ENCODE peak calls at places on chromosomes 3 and 15, in seven cellular contexts. N is neuronal stem cell; H is right cardiac atrium; W is cardiac fibroblast; U is cardiac muscle cell; L is H7; C is effector memory CD4-positive, alpha-beta T cell. P is an unnamed sample.

GRCh38 chr3:65412591-65412990 is 626.1 kb downstream of the MAGI1 start:
- DNase-seq in N (no peak), H (peak), W (no peak), U (no peak), L (no peak), C (no peak), P (peak)

GRCh38 chr3:61575893-61576292 is 14.5 kb downstream of the PTPRG start:
- DNase-seq in N (no peak), H (no peak), W (no peak), U (no peak), L (no peak), C (no peak), P (no peak)

GRCh38 chr3:354433-354832 is 157.9 kb downstream of the CHL1 start:
- DNase-seq in N (peak), H (no peak), W (peak), U (peak), L (peak), C (no peak), P (peak)

GRCh38 chr3:46624976-46625490 is 12.7 kb downstream of the FAM240A start:
- DNase-seq in N (no peak), H (no peak), W (no peak), U (no peak), L (peak), C (no peak), P (no peak)

GRCh38 chr3:38548154-38548931 is 52.2 kb downstream of the EXOG start:
- DNase-seq in N (no peak), H (no peak), W (no peak), U (no peak), L (peak), C (no peak), P (no peak)

GRCh38 chr15:96353378-96353930 is 23.0 kb downstream of the NR2F2 start:
- DNase-seq in N (no peak), H (no peak), W (no peak), U (no peak), L (no peak), C (no peak), P (no peak)

GRCh38 chr3:122563717-122564025 is 429 bp downstream of the PARP9 start:
- DNase-seq in N (no peak), H (peak), W (peak), U (peak), L (peak), C (no peak), P (peak)

GRCh38 chr15:64137226-64137833 is 14.2 kb upstream of the SNX22 start:
- DNase-seq in N (no peak), H (peak), W (no peak), U (no peak), L (peak), C (no peak), P (no peak)

GRCh38 chr15:29278436-29279099 is 8.9 kb upstream of the NSMCE3 start:
- DNase-seq in N (no peak), H (no peak), W (peak), U (peak), L (no peak), C (no peak), P (no peak)

DNA sequence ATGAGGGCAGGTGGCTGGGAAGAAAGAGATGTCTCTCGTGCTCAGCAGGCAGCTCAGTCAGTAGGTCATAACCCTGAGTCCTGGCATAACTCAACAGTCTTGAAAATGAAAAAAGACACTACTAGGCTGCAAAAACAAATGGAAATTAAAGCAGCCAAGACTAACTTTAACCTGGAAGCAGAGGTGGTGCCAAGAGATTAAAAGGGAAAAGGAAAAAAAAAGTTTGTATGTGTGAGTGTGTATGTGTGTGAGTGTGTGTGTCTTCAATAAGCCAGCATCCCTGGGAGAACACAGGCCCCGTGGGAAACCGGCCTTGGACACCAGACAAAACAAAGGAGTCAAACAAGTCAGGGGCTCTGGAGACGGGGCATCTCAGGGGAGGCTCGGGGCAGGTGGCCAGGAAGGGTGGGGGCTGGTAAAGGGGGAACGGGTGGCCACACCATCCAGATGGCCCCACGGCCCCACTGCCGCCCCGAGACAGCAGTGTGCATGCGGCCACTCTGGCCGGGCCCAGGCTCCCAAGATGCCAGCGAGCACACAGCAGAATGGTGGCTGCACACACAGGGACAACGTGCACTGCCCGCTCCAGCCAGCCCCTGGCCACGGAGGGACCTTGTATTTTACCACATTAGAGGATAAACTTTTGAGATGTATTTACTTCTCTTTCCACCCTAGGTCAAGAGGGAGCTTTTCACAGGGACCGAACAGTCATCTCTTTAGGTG is 23.8 kb downstream of the CYFIP1 start:
- DNase-seq in N (no peak), H (peak), W (peak), U (peak), L (peak), C (no peak), P (no peak)
- H3K4me3 ChIP-seq in N (no peak), H (no peak), W (no peak), U (no peak), L (no peak), C (no peak), P (no peak)

GRCh38 chr15:34055868-34056595 is 17.0 kb upstream of the AVEN start:
- DNase-seq in N (no peak), H (no peak), W (peak), U (peak), L (no peak), C (no peak), P (no peak)

GRCh38 chr15:34059476-34059875 is 20.5 kb upstream of the AVEN start:
- DNase-seq in N (no peak), H (no peak), W (no peak), U (no peak), L (no peak), C (no peak), P (no peak)

GRCh38 chr15:34059946-34060345 is 20.9 kb upstream of the AVEN start:
- DNase-seq in N (no peak), H (no peak), W (no peak), U (no peak), L (no peak), C (no peak), P (no peak)

GRCh38 chr15:34056921-34057320 is 17.9 kb upstream of the AVEN start:
- DNase-seq in N (no peak), H (no peak), W (peak), U (peak), L (no peak), C (no peak), P (no peak)
- H3K4me3 ChIP-seq in N (no peak), H (no peak), W (no peak), U (no peak), L (no peak), C (no peak), P (no peak)

GRCh38 chr3:23919628-23920027 is 2.7 kb downstream of the RPL15 start:
- DNase-seq in N (no peak), H (no peak), W (no peak), U (no peak), L (no peak), C (no peak), P (no peak)
- H3K4me3 ChIP-seq in N (no peak), H (no peak), W (no peak), U (no peak), L (no peak), C (no peak), P (no peak)

GRCh38 chr3:178513539-178514410 is 22.5 kb upstream of the KCNMB2 start:
- DNase-seq in N (no peak), H (no peak), W (peak), U (peak), L (no peak), C (no peak), P (no peak)
- H3K4me3 ChIP-seq in N (no peak), H (no peak), W (no peak), U (no peak), L (no peak), C (no peak), P (no peak)